ENCODE peak calls at places on chromosomes 4 and X, in seven cellular contexts. E, F, W, A, X, Y and V are unnamed samples.

GRCh38 chrX:113539599-113540356 is 699.1 kb upstream of the AMOT start:
- DNase-seq in X (no peak), W (no peak), Y (no peak), A (no peak), E (no peak), F (no peak), V (no peak)

GRCh38 chr4:1204828-1205591 is 32.6 kb upstream of the SPON2 start:
- DNase-seq in Y (peak; percentile 85), F (no peak), A (peak; percentile 83), X (no peak), W (peak; percentile 64), E (peak; percentile 92), V (peak; percentile 74)

GRCh38 chr4:145530662-145531061 is 49.0 kb downstream of the SMAD1 start:
- DNase-seq in Y (no peak), X (no peak), A (no peak), F (no peak), E (no peak), W (no peak), V (no peak)

GRCh38 chrX:120514236-120514635 is 45.1 kb upstream of the LAMP2 start:
- DNase-seq in Y (no peak), E (no peak), X (no peak), F (no peak), W (no peak), A (peak; percentile 33), V (no peak)

GRCh38 chr4:139845481-139846093 is 180.0 kb downstream of the MGST2 start:
- DNase-seq in A (no peak), F (no peak), X (no peak), E (no peak), Y (no peak), W (no peak), V (no peak)

GRCh38 chr4:187258651-187259401 is 535.2 kb upstream of the FAT1 start:
- DNase-seq in F (no peak), Y (no peak), X (no peak), A (no peak), E (no peak), W (no peak), V (no peak)

GRCh38 chr4:67437974-67438713 is 107.2 kb downstream of the CENPC start:
- DNase-seq in F (no peak), E (no peak), X (no peak), Y (no peak), A (no peak), W (no peak), V (no peak)

GRCh38 chrX:55489315-55490009 is at the start of gene USP51:
- DNase-seq in A (peak; percentile 60), Y (peak; percentile 82), E (peak; percentile 34), W (peak; percentile 42), X (no peak), F (no peak), V (peak; percentile 42)

GRCh38 chr4:100895572-100896197 is 377.9 kb upstream of the EMCN start:
- DNase-seq in X (no peak), E (no peak), F (no peak), W (no peak), Y (no peak), A (no peak), V (no peak)

GRCh38 chrX:12480956-12481355 is 310.3 kb upstream of the PRPS2 start:
- DNase-seq in F (no peak), W (no peak), E (no peak), X (no peak), Y (no peak), A (no peak), V (no peak)

GRCh38 chr4:118881512-118882146 is 7.0 kb upstream of the SYNPO2 start:
- DNase-seq in X (no peak), Y (no peak), E (no peak), F (no peak), A (no peak), W (no peak), V (no peak)

GRCh38 chr4:17322514-17322913 is 189.4 kb downstream of the QDPR start:
- DNase-seq in A (no peak), F (no peak), Y (no peak), W (no peak), X (no peak), E (no peak), V (no peak)

GRCh38 chr4:8725071-8725841 is 132.7 kb downstream of the CPZ start:
- DNase-seq in Y (peak; percentile 68), W (peak; percentile 55), E (peak; percentile 6), A (peak; percentile 89), F (no peak), X (no peak), V (peak; percentile 36)

GRCh38 chr4:134650461-134650860 is 448.9 kb upstream of the PABPC4L start:
- DNase-seq in W (no peak), X (no peak), F (no peak), E (no peak), Y (no peak), A (no peak), V (no peak)

GRCh38 chrX:132169554-132169953 is 41.7 kb upstream of the FRMD7 start:
- DNase-seq in Y (no peak), F (no peak), W (no peak), E (no peak), A (no peak), X (no peak), V (no peak)

GRCh38 chr4:22356996-22357596 is 158.8 kb downstream of the ADGRA3 start:
- DNase-seq in X (no peak), Y (no peak), W (no peak), F (no peak), A (no peak), E (no peak), V (no peak)

GRCh38 chr4:685681-686218 is 3.2 kb downstream of the SLC49A3 start:
- DNase-seq in A (no peak), W (no peak), Y (peak; percentile 76), E (no peak), F (no peak), X (no peak), V (no peak)

GRCh38 chr4:185702147-185702663 is 109.8 kb downstream of the SORBS2 start:
- DNase-seq in X (no peak), F (no peak), W (no peak), A (no peak), E (no peak), Y (no peak), V (no peak)

GRCh38 chr4:1291996-1292702 is 2.5 kb downstream of the MAEA start:
- DNase-seq in A (no peak), Y (peak; percentile 65), W (peak; percentile 13), E (no peak), X (no peak), F (no peak), V (no peak)

GRCh38 chr4:133493776-133494175 is 344.7 kb downstream of the PCDH10 start:
- DNase-seq in A (no peak), Y (no peak), W (no peak), X (no peak), E (no peak), F (no peak), V (no peak)

GRCh38 chrX:84118315-84118714 is 69.7 kb downstream of the RPS6KA6 start:
- DNase-seq in Y (no peak), W (no peak), F (no peak), E (no peak), A (no peak), X (no peak), V (no peak)

GRCh38 chr4:87117730-87118075 is 102.7 kb downstream of the KLHL8 start:
- DNase-seq in E (no peak), X (no peak), Y (no peak), F (no peak), A (no peak), W (no peak), V (no peak)

GRCh38 chr4:87119965-87120364 is 100.5 kb downstream of the KLHL8 start:
- DNase-seq in E (no peak), Y (no peak), F (no peak), X (no peak), A (no peak), W (no peak), V (no peak)

GRCh38 chr4:87117051-87117729 is 103.2 kb downstream of the KLHL8 start:
- DNase-seq in X (no peak), W (no peak), E (no peak), F (no peak), A (no peak), Y (no peak), V (no peak)

GRCh38 chr4:87118421-87118820 is 102.0 kb downstream of the KLHL8 start:
- DNase-seq in E (no peak), F (no peak), Y (no peak), A (no peak), X (no peak), W (no peak), V (no peak)

DNA sequence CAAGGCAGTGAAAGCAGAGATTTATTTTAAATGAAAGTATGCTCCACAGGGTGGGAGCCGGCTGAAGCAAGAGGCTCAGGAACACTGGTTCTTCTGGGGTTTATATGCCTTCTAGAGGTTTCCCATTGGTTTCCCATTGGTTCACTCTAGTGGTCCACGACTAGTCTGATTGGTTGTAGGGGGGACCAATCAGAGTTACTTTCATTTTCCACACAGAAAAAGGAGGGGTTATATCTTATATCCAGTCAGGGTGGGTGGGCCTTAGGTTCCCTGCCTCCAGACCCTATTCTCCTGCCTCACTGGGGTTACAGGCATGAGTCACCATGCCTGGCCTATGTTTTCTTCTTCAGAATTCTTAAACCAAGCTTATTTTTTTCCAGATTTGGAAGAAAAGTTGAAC is 101.6 kb downstream of the KLHL8 start:
- DNase-seq in W (no peak), A (peak; percentile 31), X (no peak), E (no peak), F (no peak), Y (no peak), V (no peak)
- H3K36me3 ChIP-seq in W (peaks cover 48% of the 10 kb centered on the region), A (peaks cover 22% of the 10 kb centered on the region), X (peaks cover 5% of the 10 kb centered on the region), E (no peaks in the 10 kb centered on the region), F (peaks cover 39% of the 10 kb centered on the region), Y (peaks cover 96% of the 10 kb centered on the region), V (peaks cover 17% of the 10 kb centered on the region)

DNA sequence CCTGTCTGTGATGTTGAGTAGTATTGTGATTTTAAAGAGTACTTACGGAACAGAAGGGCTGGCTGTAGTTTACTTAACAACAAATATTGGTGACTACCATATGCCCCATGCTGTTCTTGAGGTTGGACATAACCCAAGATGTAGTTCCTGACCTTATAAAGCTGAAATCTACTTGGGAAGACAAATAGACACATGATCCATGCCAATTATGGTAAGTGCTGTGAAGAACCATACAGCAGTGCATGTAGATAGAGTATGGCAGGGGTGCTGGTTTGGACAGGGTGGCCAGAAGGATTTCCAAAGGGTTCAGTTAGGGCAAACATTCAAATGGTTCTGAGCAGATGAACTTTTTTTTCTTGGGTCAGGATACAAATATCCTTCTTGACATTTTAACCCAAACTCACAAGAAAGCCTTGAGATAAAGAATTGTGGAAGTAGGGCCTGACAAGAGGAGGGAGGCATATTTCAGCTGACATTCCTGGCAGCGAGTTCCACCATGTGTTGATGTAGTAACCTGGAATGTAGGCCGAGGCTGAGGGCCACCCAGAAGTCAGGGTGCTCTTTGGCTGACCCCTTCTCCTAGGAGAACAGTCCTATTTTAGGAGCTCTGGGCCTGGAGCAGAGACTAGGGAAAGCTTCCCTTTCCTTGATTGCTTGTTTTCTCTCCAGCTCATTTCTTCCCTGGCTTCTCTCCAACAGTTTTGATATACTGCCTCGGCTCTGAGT is 74.2 kb downstream of the FREM3 start:
- DNase-seq in X (no peak), W (peak; percentile 27), A (no peak), F (no peak), Y (no peak), E (peak; percentile 39), V (peak; percentile 57)
- TF ChIP-seq POLR2AphosphoS5 in X (no peak), W (peak; percentile 20), A (no peak), F (no peak), Y (no peak), E (peak; percentile 35), V (no peak)

GRCh38 chrX:150225266-150225665 is 137.9 kb upstream of the MAMLD1 start:
- DNase-seq in X (no peak), A (no peak), F (no peak), Y (no peak), W (no peak), E (no peak), V (no peak)
- H3K36me3 ChIP-seq in X (no peaks in the 10 kb centered on the region), A (no peaks in the 10 kb centered on the region), F (no peaks in the 10 kb centered on the region), Y (no peaks in the 10 kb centered on the region), W (no peaks in the 10 kb centered on the region), E (no peaks in the 10 kb centered on the region), V (no peaks in the 10 kb centered on the region)

GRCh38 chrX:47683171-47684145 is 24.5 kb upstream of the UXT start:
- DNase-seq in X (no peak), F (no peak), A (no peak), Y (peak; percentile 41), E (no peak), W (no peak), V (no peak)
- TF ChIP-seq POLR2AphosphoS5 in X (no peak), F (no peak), A (no peak), Y (no peak), E (no peak), W (no peak), V (no peak)